ENCODE peak calls at places on chromosomes 3 and 15, in nine cellular contexts. U is left ventricle myocardium inferior; H is CD8-positive, alpha-beta memory T cell; I is upper lobe of right lung; A is substantia nigra; P is mesendoderm; O is vagina; N is PC-9; W is right cardiac atrium. C is an unnamed sample.

GRCh38 chr15:67543348-67543718 is 830 bp downstream of the MAP2K5 start:
- DNase-seq in W (no peak), P (no peak), U (no peak), H (no peak), A (no peak), I (no peak), O (no peak), N (peak; percentile 3), C (no peak)

GRCh38 chr15:71003314-71003713 is 110.7 kb downstream of the LRRC49 start:
- DNase-seq in I (no peak), O (no peak), W (no peak), H (no peak), N (no peak), P (no peak), U (no peak), A (no peak), C (no peak)

GRCh38 chr3:133943639-133944131 is 48.0 kb upstream of the RAB6B start:
- DNase-seq in U (no peak), A (no peak), I (peak; percentile 64), H (no peak), W (no peak), N (peak; percentile 78), P (no peak), O (no peak), C (peak; percentile 86)

GRCh38 chr15:38894260-38894948 is 329.8 kb upstream of the RASGRP1 start:
- DNase-seq in O (no peak), W (no peak), P (peak; percentile 22), N (no peak), H (no peak), U (no peak), I (no peak), A (no peak), C (no peak)

GRCh38 chr3:11529281-11529680 is 114.4 kb downstream of the VGLL4 start:
- DNase-seq in W (no peak), N (no peak), U (no peak), I (no peak), P (no peak), O (no peak), H (no peak), A (no peak), C (no peak)

GRCh38 chr3:33796137-33796536 is 2.3 kb upstream of the PDCD6IP start:
- DNase-seq in I (no peak), P (no peak), W (no peak), O (no peak), H (no peak), A (no peak), U (no peak), N (no peak), C (no peak)

GRCh38 chr3:129555176-129555575 is 12.2 kb downstream of the H1-8 start:
- DNase-seq in I (no peak), O (no peak), P (no peak), N (no peak), W (no peak), A (no peak), U (no peak), H (no peak), C (no peak)

GRCh38 chr15:87461621-87462020 is 794.9 kb downstream of the NTRK3 start:
- DNase-seq in A (no peak), P (no peak), U (no peak), W (no peak), N (no peak), O (no peak), H (no peak), I (no peak), C (no peak)

GRCh38 chr3:45656575-45657363 is 32.4 kb upstream of the SACM1L start:
- DNase-seq in O (no peak), H (peak; percentile 72), P (peak; percentile 97), W (peak; percentile 94), A (peak; percentile 58), I (peak; percentile 92), N (peak; percentile 84), U (peak; percentile 88), C (peak; percentile 83)
- H3K27ac ChIP-seq in O (no peak overlapping the region), H (no peak overlapping the region), P (no peak overlapping the region), W (no peak overlapping the region), A (no peak overlapping the region), I (peak overlapping the region; percentile 40), N (peak overlapping the region; percentile 43), U (no peak overlapping the region), C (peak overlapping the region; percentile 19)

GRCh38 chr3:107425033-107425432 is 47.8 kb downstream of the CCDC54 start:
- DNase-seq in A (no peak), U (no peak), N (no peak), W (no peak), I (no peak), P (no peak), O (no peak), H (no peak), C (no peak)
- H3K27ac ChIP-seq in A (no peak overlapping the region), U (no peak overlapping the region), N (no peak overlapping the region), W (no peak overlapping the region), I (no peak overlapping the region), P (no peak overlapping the region), O (no peak overlapping the region), H (no peak overlapping the region), C (no peak overlapping the region)

GRCh38 chr15:65769482-65769881 is 22.6 kb downstream of the DENND4A start:
- DNase-seq in A (no peak), H (no peak), P (no peak), O (no peak), I (no peak), U (no peak), N (no peak), W (no peak), C (no peak)

GRCh38 chr15:65767895-65768294 is 24.2 kb downstream of the DENND4A start:
- DNase-seq in O (no peak), N (no peak), P (no peak), I (no peak), U (no peak), W (no peak), H (no peak), A (no peak), C (no peak)

GRCh38 chr15:65767264-65767595 is 24.9 kb downstream of the DENND4A start:
- DNase-seq in P (no peak), N (no peak), W (no peak), U (no peak), A (no peak), I (no peak), H (no peak), O (no peak), C (no peak)

GRCh38 chr15:65762914-65763787 is 28.9 kb downstream of the DENND4A start:
- DNase-seq in O (no peak), N (no peak), P (no peak), A (no peak), H (no peak), W (no peak), U (no peak), I (no peak), C (no peak)

DNA sequence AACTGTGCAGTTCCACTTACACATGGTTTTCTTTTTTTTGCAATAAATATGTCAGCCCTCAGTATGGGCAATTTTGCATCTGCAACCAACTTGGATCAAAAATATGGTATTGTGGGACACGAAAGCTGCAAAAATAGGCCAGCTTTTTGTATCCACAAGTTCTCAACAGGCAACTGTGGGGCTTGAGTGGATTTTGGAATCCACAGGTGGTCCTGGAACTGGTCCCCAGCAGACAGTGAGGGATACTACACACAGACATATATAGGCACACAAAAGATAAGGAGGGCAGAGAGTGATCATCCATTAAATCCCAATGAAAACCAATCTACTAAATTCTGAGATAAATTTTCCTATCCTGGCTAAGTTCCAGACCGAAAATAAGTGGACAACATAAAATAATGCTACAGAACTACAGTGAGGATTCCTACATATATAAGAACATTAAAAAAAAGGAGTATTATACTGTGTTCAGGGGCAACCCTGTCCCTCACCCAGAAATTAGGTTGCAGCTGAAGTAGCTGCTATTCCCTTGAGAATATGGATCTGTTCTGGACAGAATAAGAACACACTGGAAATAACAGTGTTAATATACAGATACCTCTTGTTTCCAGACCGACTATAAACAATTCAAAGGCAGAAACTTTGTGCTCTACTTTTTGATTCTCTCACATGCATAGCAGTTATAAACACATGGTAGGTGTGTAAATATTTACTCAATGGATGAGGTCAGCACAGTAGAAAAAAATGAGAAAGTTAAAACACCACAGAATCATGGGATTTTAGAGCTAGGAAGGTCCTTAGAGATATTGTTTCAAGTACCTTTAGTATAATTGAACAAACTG is 25.4 kb downstream of the DENND4A start:
- DNase-seq in O (no peak), A (no peak), W (no peak), U (no peak), I (no peak), P (no peak), N (no peak), H (no peak), C (no peak)
- H3K27ac ChIP-seq in O (no peak overlapping the region), A (no peak overlapping the region), W (no peak overlapping the region), U (no peak overlapping the region), I (no peak overlapping the region), P (no peak overlapping the region), N (no peak overlapping the region), H (no peak overlapping the region), C (no peak overlapping the region)

GRCh38 chr3:186251948-186252619 is 110.0 kb downstream of the DGKG start:
- DNase-seq in P (no peak), N (no peak), H (no peak), I (no peak), U (no peak), W (peak; percentile 35), A (no peak), O (no peak), C (no peak)

GRCh38 chr3:186255703-186256331 is 106.2 kb downstream of the DGKG start:
- DNase-seq in P (peak; percentile 20), W (no peak), H (no peak), O (no peak), N (no peak), A (no peak), I (peak; percentile 80), U (no peak), C (no peak)

GRCh38 chr3:186257866-186258265 is 104.2 kb downstream of the DGKG start:
- DNase-seq in A (no peak), H (no peak), N (no peak), P (no peak), O (no peak), W (no peak), U (no peak), I (no peak), C (no peak)

GRCh38 chr3:186258968-186259367 is 103.1 kb downstream of the DGKG start:
- DNase-seq in H (no peak), U (no peak), N (no peak), I (no peak), W (no peak), P (peak; percentile 71), A (no peak), O (no peak), C (no peak)

DNA sequence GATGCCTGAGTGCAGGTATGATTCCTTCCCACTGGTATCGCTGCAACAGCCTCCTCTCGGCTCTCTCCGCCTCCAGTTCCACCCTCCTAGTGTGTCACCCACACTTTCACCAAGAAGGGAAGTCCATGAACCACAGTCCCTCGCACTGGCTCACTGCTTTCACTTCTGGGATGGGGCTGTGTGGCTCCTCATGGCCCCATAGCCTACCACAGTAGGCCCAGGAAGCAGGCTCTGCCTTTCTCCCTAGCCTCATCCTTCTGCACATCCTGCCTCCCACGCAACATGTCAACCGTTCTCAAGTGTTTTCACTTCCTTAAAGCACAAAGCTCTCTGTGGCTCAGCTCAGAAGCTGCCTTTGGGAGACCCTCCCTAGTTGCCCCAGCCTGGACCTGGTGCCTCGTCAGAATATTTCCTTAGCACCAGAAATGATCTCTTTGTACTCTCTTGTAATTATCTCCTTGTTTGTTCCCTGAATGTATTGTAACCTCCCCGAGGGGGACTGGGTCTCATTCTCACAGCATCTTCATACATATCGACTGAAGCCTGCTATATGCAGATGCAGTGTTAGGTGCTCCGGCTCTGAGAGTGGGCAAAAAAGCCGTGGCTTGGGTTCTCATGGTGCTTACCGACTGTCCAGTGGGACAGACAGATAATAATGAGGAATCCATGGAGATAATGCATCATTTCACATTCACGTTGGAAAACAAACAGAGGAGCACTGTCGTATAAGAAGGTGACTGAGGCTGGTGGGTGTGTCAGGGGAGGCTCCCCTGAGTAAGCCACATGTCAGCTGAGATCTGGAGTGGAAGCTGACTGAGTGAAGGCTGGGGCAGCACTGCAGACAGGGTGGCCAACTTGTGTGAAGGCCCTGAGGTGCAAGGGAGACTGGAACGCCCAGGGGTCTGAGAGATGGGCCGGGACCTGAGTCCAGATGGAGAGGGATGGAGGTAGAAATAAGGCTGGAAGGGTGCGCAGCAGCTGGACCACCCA is 107.1 kb downstream of the DGKG start:
- DNase-seq in O (no peak), H (no peak), I (no peak), W (no peak), P (no peak), A (no peak), U (no peak), N (no peak), C (no peak)
- H3K27ac ChIP-seq in O (no peak overlapping the region), H (no peak overlapping the region), I (no peak overlapping the region), W (no peak overlapping the region), P (no peak overlapping the region), A (no peak overlapping the region), U (no peak overlapping the region), N (no peak overlapping the region), C (no peak overlapping the region)

C was measured in epithelial cell of prostate.